ENCODE peak calls at places on chromosomes 4 and X, in six cellular contexts. E, C, P, F, Q and G are unnamed samples.

GRCh38 chrX:82813671-82814078 is 694.4 kb upstream of the POU3F4 start:
- DNase-seq in E (no peak), C (no peak), P (no peak), F (peak), Q (no peak), G (no peak)

GRCh38 chr4:129623233-129623632 is 527.3 kb downstream of the C4orf33 start:
- DNase-seq in E (no peak), C (no peak), P (no peak), F (no peak), Q (no peak), G (peak)

GRCh38 chr4:165692082-165692481 is 181.0 kb upstream of the TLL1 start:
- DNase-seq in E (no peak), C (no peak), P (no peak), F (no peak), Q (no peak), G (no peak)

GRCh38 chr4:70902577-70903281 is 560 bp downstream of the MOB1B start:
- DNase-seq in E (no peak), C (no peak), P (peak), F (no peak), Q (no peak), G (no peak)

GRCh38 chrX:48937065-48937907 is 18.5 kb upstream of the PIM2 start:
- DNase-seq in E (no peak), C (peak), P (peak), F (no peak), Q (no peak), G (peak)

GRCh38 chr4:149983931-149984330 is 94.3 kb upstream of the DCLK2 start:
- DNase-seq in E (no peak), C (no peak), P (no peak), F (no peak), Q (no peak), G (no peak)

GRCh38 chrX:25019707-25020390 is 4.1 kb upstream of the ARX start:
- DNase-seq in E (no peak), C (no peak), P (no peak), F (no peak), Q (no peak), G (no peak)

GRCh38 chrX:44245730-44246129 is 97.7 kb downstream of the EFHC2 start:
- DNase-seq in E (no peak), C (no peak), P (no peak), F (no peak), Q (no peak), G (no peak)

DNA sequence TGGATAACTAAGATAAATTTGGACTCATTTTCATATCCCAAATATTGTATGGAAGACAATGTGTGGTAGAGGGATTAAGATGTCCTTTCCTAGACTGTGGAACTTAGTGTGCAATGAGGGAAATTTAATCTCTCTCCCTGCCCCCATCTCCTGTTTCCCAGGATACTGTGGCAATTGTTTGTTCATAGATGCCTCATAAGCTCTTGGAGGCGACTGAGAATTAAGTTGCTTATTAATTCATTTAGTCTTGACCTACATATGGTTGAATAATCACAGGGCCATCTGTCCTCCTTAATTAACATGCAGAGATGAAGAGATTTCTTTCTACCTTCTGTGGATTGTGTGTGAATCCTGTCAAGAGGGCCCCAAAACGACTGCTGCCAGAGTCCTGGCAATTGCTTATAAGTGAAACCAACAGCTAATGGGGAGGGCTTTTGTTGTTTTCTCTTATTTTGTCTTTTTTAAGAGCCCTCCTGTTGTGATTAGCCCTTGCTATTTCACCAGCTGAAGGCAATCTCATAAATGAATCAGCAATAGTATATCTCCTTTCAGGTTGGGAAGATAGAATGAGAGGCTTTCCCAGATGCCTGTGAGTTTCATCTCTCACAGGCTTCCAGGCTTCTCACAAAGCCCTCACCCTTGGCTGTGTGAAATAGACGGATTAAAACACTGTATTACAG is 58.7 kb downstream of the PGRMC2 start:
- DNase-seq in E (peak), C (no peak), P (no peak), F (no peak), Q (no peak), G (no peak)
- TF ChIP-seq GABPA in E (no peak), C (no peak), P (no peak), F (no peak), Q (no peak), G (no peak)

GRCh38 chr4:56530269-56531148 is 24.9 kb downstream of the ARL9 start:
- DNase-seq in E (peak), C (no peak), P (peak), F (no peak), Q (peak), G (peak)
- TF ChIP-seq POLR2AphosphoS5 in E (no peak), C (no peak), P (peak), F (peak), Q (no peak), G (no peak)

GRCh38 chr4:120683902-120684540 is 238.5 kb downstream of the PRDM5 start:
- DNase-seq in E (no peak), C (no peak), P (no peak), F (no peak), Q (no peak), G (no peak)
- TF ChIP-seq GABPA in E (no peak), C (no peak), P (no peak), F (no peak), Q (no peak), G (no peak)

GRCh38 chr4:84501721-84502267 is 2.7 kb upstream of the NKX6-1 start:
- DNase-seq in E (no peak), C (no peak), P (no peak), F (no peak), Q (no peak), G (no peak)

GRCh38 chr4:84501197-84501492 is 2.1 kb upstream of the NKX6-1 start:
- DNase-seq in E (no peak), C (no peak), P (no peak), F (no peak), Q (no peak), G (no peak)

GRCh38 chr4:84502333-84502954 is 3.4 kb upstream of the NKX6-1 start:
- DNase-seq in E (no peak), C (no peak), P (no peak), F (no peak), Q (no peak), G (no peak)

GRCh38 chr4:84503495-84504437 is 4.7 kb upstream of the NKX6-1 start:
- DNase-seq in E (peak), C (no peak), P (peak), F (no peak), Q (peak), G (no peak)

GRCh38 chr4:84502955-84503373 is 3.9 kb upstream of the NKX6-1 start:
- DNase-seq in E (no peak), C (no peak), P (no peak), F (no peak), Q (no peak), G (no peak)
- TF ChIP-seq POLR2AphosphoS5 in E (no peak), C (no peak), P (no peak), F (no peak), Q (no peak), G (no peak)

DNA sequence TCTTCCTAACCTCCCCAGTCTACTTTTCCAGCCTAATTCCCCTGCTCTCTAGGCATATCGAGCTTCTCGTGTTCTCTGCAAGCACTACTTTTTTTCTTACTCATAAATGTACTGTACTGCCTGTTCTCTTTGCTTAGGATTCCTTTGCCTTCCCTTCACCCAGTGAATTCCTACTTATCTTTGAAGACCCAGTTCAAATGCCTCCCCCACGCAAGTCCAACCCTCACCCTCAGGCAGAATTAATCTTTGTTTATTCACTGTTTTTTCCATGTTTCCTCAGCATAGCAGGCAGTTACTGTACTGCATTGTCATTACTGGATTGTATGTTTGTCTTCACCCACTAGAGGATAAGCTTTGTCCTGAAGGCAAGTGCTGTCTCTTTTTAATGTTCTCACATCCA is 287.7 kb downstream of the BMPR1B start:
- DNase-seq in E (no peak), C (no peak), P (no peak), F (no peak), Q (no peak), G (no peak)
- TF ChIP-seq GABPA in E (no peak), C (no peak), P (no peak), F (no peak), Q (no peak), G (no peak)